ENCODE peak calls at places on chromosomes 2 and 18, in six cellular contexts. S, D, P, Y, E and A are unnamed samples. For H3K9me3, the result is how much of the 10 kb centered on the place peaks cover.

GRCh38 chr2:169895294-169895985 is 68.2 kb downstream of the UBR3 start:
- DNase-seq in Y (peak), E (no peak), S (no peak), D (no peak), P (no peak), A (no peak)

GRCh38 chr18:72410399-72410798 is 133.7 kb downstream of the CBLN2 start:
- DNase-seq in S (no peak), P (no peak), E (no peak), Y (no peak), D (no peak), A (no peak)

GRCh38 chr2:65019675-65020195 is 30.5 kb downstream of the SLC1A4 start:
- DNase-seq in S (no peak), P (no peak), E (no peak), Y (no peak), D (no peak), A (no peak)

GRCh38 chr2:119367472-119368099 is 809 bp downstream of the DBI start:
- DNase-seq in S (peak), D (peak), P (peak), E (peak), Y (peak), A (peak)

GRCh38 chr2:152489364-152489763 is 154.4 kb downstream of the FMNL2 start:
- DNase-seq in S (no peak), Y (no peak), P (no peak), D (no peak), E (no peak), A (no peak)

GRCh38 chr2:38376346-38376682 is 759 bp downstream of the ATL2 start:
- DNase-seq in P (no peak), E (no peak), D (no peak), Y (peak), S (peak), A (no peak)

GRCh38 chr2:86372641-86373502 is 35.4 kb upstream of the REEP1 start:
- DNase-seq in Y (peak), E (no peak), S (peak), P (no peak), D (peak), A (no peak)

GRCh38 chr2:113133696-113134558 is 6.5 kb downstream of the IL1RN start:
- DNase-seq in E (no peak), S (no peak), D (no peak), Y (no peak), P (no peak), A (no peak)

GRCh38 chr2:107556038-107556627 is 270.6 kb upstream of the RGPD4 start:
- DNase-seq in Y (peak), E (no peak), P (no peak), D (no peak), S (peak), A (no peak)
- H3K9me3 ChIP-seq in Y (under half), E (under half), P (under half), D (under half), S (under half), A (under half)

GRCh38 chr2:28408764-28409599 is 16.3 kb downstream of the FOSL2 start:
- DNase-seq in P (no peak), Y (no peak), S (no peak), E (peak), D (no peak), A (peak)
- TF ChIP-seq CTCF in P (no peak), Y (no peak), S (no peak), E (no peak), D (no peak), A (no peak)

DNA sequence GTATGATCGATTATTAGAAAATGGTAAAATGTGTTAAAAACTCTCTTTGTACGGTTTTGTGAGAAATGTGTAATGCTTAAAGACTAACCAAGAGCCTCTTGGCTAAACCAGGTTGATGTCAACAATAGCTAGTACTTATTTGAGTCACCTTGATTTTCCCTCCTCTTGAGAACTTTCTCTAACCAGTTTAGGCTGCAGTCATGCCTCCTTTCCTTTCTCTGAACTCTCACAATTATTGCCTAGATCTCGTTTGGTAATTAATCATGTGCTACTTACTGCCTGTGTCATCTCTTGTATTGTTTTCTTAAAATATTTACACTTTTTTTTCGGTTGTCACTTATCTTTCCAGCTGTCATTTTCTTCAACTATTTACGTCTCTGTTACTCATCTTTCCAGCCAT is 1.1 kb upstream of the EPC2 start:
- DNase-seq in D (no peak), P (no peak), Y (no peak), S (no peak), E (no peak), A (no peak)
- H3K4me3 ChIP-seq in D (peak), P (peak), Y (peak), S (peak), E (peak), A (peak)

DNA sequence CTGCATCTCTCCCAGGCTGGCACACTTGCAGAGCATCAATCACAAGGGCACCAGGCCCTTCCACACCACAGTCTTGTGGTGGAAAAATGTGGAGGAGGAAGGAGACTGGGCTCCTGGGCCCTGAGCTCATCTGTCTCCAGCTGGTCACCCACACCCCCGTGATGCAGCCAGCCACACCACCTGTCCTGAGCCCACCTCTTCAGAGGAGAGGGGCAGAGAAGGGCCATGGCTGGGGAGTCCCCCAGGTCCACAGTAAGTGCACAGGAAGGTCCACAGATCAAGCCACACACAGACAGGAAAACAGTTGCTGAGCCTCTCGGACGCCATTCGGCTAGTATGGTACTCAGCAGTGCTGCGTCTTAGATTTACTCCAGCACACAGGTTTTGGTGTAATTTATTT is 203.5 kb upstream of the SALL3 start:
- DNase-seq in D (no peak), E (no peak), S (no peak), P (no peak), Y (no peak), A (no peak)
- H3K9me3 ChIP-seq in D (under half), E (under half), S (under half), P (under half), Y (under half), A (under half)

GRCh38 chr2:189161894-189162293 is 17.7 kb downstream of the COL5A2 start:
- DNase-seq in S (no peak), Y (no peak), D (no peak), E (no peak), P (no peak), A (no peak)

GRCh38 chr2:189157431-189157830 is 22.1 kb downstream of the COL5A2 start:
- DNase-seq in Y (no peak), P (no peak), S (no peak), D (no peak), E (no peak), A (no peak)

GRCh38 chr2:189157939-189158338 is 21.6 kb downstream of the COL5A2 start:
- DNase-seq in D (no peak), P (no peak), S (no peak), E (no peak), Y (no peak), A (no peak)

GRCh38 chr2:189159717-189160116 is 19.8 kb downstream of the COL5A2 start:
- DNase-seq in D (no peak), E (no peak), Y (no peak), P (no peak), S (no peak), A (no peak)

DNA sequence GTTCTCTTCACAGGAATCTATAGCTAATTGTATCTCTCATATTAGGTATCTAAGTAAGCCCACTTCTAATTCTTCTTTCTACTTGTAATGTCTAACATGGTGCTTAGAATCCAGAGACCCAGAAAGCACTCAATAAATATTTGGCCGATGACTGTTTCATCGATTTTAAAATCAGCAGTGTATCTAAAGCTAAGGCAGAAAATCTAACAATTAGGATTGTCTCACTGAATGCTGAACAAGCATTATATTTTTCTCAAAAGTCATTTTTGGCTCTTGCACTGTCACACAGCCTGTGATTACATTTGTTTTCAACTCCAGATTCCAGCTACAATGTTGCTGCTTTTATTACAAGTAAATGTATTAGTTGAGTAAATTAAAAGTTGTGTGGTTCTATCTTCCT is 20.3 kb downstream of the COL5A2 start:
- DNase-seq in Y (no peak), D (no peak), S (no peak), P (no peak), E (no peak), A (no peak)
- TF ChIP-seq CTCF in Y (no peak), D (no peak), S (no peak), P (no peak), E (no peak), A (no peak)

GRCh38 chr2:68428132-68428531 is 39.0 kb downstream of the FBXO48 start:
- DNase-seq in D (no peak), P (no peak), Y (no peak), E (no peak), S (no peak), A (no peak)
- H3K4me3 ChIP-seq in D (no peak), P (no peak), Y (no peak), E (no peak), S (no peak), A (no peak)

GRCh38 chr2:172516299-172516698 is 39.6 kb upstream of the PDK1 start:
- DNase-seq in D (no peak), E (no peak), S (no peak), P (no peak), Y (peak), A (no peak)
- H3K9me3 ChIP-seq in D (under half), E (under half), S (under half), P (under half), Y (under half), A (under half)

GRCh38 chr2:41937464-41937861 is 110.4 kb upstream of the PKDCC start:
- DNase-seq in D (no peak), E (no peak), P (no peak), Y (no peak), S (no peak), A (no peak)
- TF ChIP-seq CTCF in D (no peak), E (no peak), P (no peak), Y (no peak), S (no peak), A (no peak)